ENCODE peak calls at places on chromosomes 3 and 15, in seven cellular contexts. I is stomach, N is A549, H is GM12878, W is suprapubic skin, Y is ovary, R is K562. F is an unnamed sample.

GRCh38 chr3:51637941-51638471 is 33.0 kb upstream of the TEX264 start:
- DNase-seq in I (peak), N (peak), H (no peak), W (no peak), Y (no peak), R (peak), F (no peak)

GRCh38 chr3:171286580-171287249 is 173.5 kb downstream of the TNIK start:
- DNase-seq in I (no peak), N (no peak), H (peak), W (no peak), Y (no peak), R (no peak), F (no peak)

GRCh38 chr3:56484096-56484495 is 15.8 kb upstream of the ERC2 start:
- DNase-seq in I (no peak), N (no peak), H (no peak), W (no peak), Y (no peak), R (no peak), F (no peak)

GRCh38 chr3:105195260-105195659 is 171.4 kb upstream of the ALCAM start:
- DNase-seq in I (no peak), N (no peak), H (no peak), W (no peak), Y (no peak), R (no peak), F (no peak)

GRCh38 chr3:186938716-186939115 is 8.4 kb downstream of the ST6GAL1 start:
- DNase-seq in I (no peak), N (no peak), H (no peak), W (no peak), Y (no peak), R (peak), F (no peak)

GRCh38 chr3:135927170-135927569 is 38.4 kb upstream of the PPP2R3A start:
- DNase-seq in I (no peak), N (no peak), H (no peak), W (no peak), Y (no peak), R (no peak), F (no peak)

GRCh38 chr3:46902188-46902631 is 24.7 kb downstream of the PTH1R start:
- DNase-seq in I (no peak), N (no peak), H (no peak), W (no peak), Y (no peak), R (no peak), F (no peak)

GRCh38 chr15:59515190-59515589 is 77.2 kb downstream of the FAM81A start:
- DNase-seq in I (no peak), N (no peak), H (no peak), W (no peak), Y (no peak), R (no peak), F (no peak)

GRCh38 chr3:112635674-112636073 is 5.3 kb downstream of the CCDC80 start:
- DNase-seq in I (no peak), N (no peak), H (no peak), W (no peak), Y (peak), R (no peak), F (peak)

GRCh38 chr3:101865751-101866509 is 16.6 kb downstream of the NFKBIZ start:
- DNase-seq in I (no peak), N (no peak), H (no peak), W (no peak), Y (no peak), R (peak), F (no peak)

GRCh38 chr3:150771600-150771999 is 8.6 kb upstream of the SIAH2 start:
- DNase-seq in I (no peak), N (no peak), H (no peak), W (no peak), Y (no peak), R (peak), F (no peak)

GRCh38 chr3:184135149-184135910 is at the start of gene EIF2B5:
- DNase-seq in I (peak), N (peak), H (peak), W (peak), Y (peak), R (peak), F (peak)
- TF ChIP-seq EP300 in I (no peak), N (no peak), H (no peak), W (no peak), Y (no peak), R (peak), F (peak)

GRCh38 chr3:152243301-152243711 is 25.4 kb upstream of the MBNL1 start:
- DNase-seq in I (no peak), N (no peak), H (peak), W (no peak), Y (no peak), R (peak), F (no peak)
- TF ChIP-seq EP300 in I (no peak), N (no peak), H (no peak), W (no peak), Y (no peak), R (peak), F (no peak)

GRCh38 chr3:108471346-108471935 is 39.0 kb downstream of the MYH15 start:
- DNase-seq in I (no peak), N (no peak), H (no peak), W (no peak), Y (no peak), R (no peak), F (no peak)

GRCh38 chr3:108469126-108469525 is 41.3 kb downstream of the MYH15 start:
- DNase-seq in I (no peak), N (no peak), H (no peak), W (no peak), Y (no peak), R (no peak), F (no peak)

GRCh38 chr3:108474581-108474980 is 35.8 kb downstream of the MYH15 start:
- DNase-seq in I (no peak), N (no peak), H (no peak), W (no peak), Y (no peak), R (no peak), F (no peak)

GRCh38 chr3:108473711-108474110 is 36.7 kb downstream of the MYH15 start:
- DNase-seq in I (no peak), N (no peak), H (no peak), W (no peak), Y (no peak), R (no peak), F (no peak)

GRCh38 chr3:108472011-108472591 is 38.3 kb downstream of the MYH15 start:
- DNase-seq in I (no peak), N (peak), H (no peak), W (no peak), Y (no peak), R (no peak), F (no peak)
- TF ChIP-seq EP300 in I (no peak), N (no peak), H (no peak), W (no peak), Y (no peak), R (no peak), F (no peak)

DNA sequence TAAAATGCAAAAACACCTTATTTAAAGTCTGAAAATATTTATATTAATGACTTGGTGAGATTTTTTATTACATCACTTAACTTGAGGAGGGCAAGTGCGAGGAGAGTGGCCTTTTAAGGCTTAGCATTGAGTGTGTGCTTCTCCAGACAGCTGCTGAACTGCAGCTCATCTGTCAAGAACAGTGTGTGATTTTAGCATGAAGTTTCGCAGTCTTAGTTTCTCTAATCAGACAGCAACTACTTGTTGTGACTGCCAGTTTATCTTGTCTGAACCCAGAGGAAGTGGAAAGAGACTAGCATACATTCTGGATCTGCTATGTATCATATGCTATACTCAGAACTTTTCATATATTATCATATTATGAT is 291.7 kb upstream of the ROPN1 start:
- DNase-seq in I (no peak), N (no peak), H (no peak), W (no peak), Y (no peak), R (no peak), F (no peak)
- TF ChIP-seq EP300 in I (peak), N (no peak), H (no peak), W (no peak), Y (no peak), R (no peak), F (no peak)

DNA sequence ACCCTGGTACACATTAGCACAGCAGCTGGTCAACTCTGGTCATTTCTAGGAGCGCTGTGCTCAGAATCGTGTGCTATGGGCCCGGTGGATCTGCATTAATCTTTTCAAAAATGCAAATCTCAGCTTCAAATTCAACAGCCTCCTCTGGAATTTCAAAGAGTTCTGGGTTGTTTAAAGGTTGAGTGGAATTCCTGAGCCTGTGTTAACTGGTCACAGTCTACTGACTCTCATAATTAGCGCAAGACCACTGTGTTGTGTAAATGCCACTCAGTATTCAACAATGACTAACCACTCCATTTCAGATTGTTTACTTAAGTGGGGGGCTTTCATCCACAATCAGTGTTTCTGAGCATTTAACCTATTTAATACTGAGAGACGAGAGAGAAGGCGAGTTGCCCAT is 2.7 kb upstream of the ARNT2 start:
- DNase-seq in I (no peak), N (no peak), H (no peak), W (no peak), Y (no peak), R (no peak), F (no peak)
- TF ChIP-seq EP300 in I (no peak), N (no peak), H (no peak), W (no peak), Y (no peak), R (no peak), F (no peak)

DNA sequence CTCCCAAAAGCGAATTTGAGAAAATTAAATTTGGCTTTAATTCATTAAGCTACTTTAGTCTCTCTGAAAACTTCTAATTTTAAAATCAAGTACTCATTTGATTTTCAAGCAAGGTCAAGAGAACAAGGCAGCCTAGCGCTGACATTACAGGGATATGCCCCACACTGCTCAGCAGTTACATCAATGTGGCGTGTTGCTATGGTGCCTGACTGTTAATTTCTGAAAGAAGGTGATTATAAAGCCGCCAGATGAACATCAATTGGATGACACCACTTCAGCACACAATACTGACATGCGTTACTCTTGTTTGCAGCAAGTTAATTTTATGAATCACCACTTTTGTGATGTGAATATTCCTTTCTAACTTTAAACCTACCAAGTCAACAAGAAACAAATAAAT is 284.4 kb downstream of the FOXP1 start:
- DNase-seq in I (no peak), N (no peak), H (no peak), W (no peak), Y (no peak), R (no peak), F (no peak)
- TF ChIP-seq EP300 in I (no peak), N (no peak), H (no peak), W (no peak), Y (no peak), R (no peak), F (no peak)

GRCh38 chr15:56980474-56980873 is 62.0 kb downstream of the TCF12 start:
- DNase-seq in I (no peak), N (no peak), H (no peak), W (no peak), Y (no peak), R (no peak), F (no peak)
- TF ChIP-seq EP300 in I (no peak), N (no peak), H (no peak), W (no peak), Y (no peak), R (no peak), F (no peak)

GRCh38 chr15:65303687-65304392 is 637 bp upstream of the RNU5B-1 start:
- DNase-seq in I (peak), N (peak), H (no peak), W (no peak), Y (peak), R (no peak), F (peak)

GRCh38 chr15:65305144-65305758 is 774 bp downstream of the RNU5B-1 start:
- DNase-seq in I (no peak), N (no peak), H (no peak), W (no peak), Y (no peak), R (peak), F (no peak)

GRCh38 chr15:65305776-65306175 is 1.3 kb downstream of the RNU5B-1 start:
- DNase-seq in I (no peak), N (no peak), H (no peak), W (no peak), Y (no peak), R (no peak), F (no peak)

GRCh38 chr15:65306551-65306950 is 2.1 kb downstream of the RNU5B-1 start:
- DNase-seq in I (no peak), N (no peak), H (no peak), W (no peak), Y (no peak), R (no peak), F (no peak)

GRCh38 chr15:65304393-65305143 is at the start of gene RNU5B-1:
- DNase-seq in I (peak), N (peak), H (peak), W (peak), Y (peak), R (peak), F (peak)
- TF ChIP-seq EP300 in I (no peak), N (peak), H (no peak), W (no peak), Y (no peak), R (peak), F (peak)